ENCODE peak calls at places on chromosomes 12 and 14, in four cellular contexts. Z is upper lobe of left lung, N is left ventricle myocardium inferior, K is psoas muscle. B is an unnamed sample. For H3K4me1, the result is how much of the 10 kb centered on the place peaks cover.

GRCh38 chr14:61258985-61259384 is 22.2 kb downstream of the TMEM30B start:
- DNase-seq in Z (no peak), N (no peak), K (no peak), B (no peak)

GRCh38 chr14:75283884-75284563 is 5.4 kb downstream of the FOS start:
- DNase-seq in Z (no peak), N (no peak), K (peak), B (no peak)

GRCh38 chr12:116135209-116135930 is 142.1 kb downstream of the MED13L start:
- DNase-seq in Z (no peak), N (no peak), K (no peak), B (no peak)

GRCh38 chr12:58378038-58378437 is 436.7 kb downstream of the ATP23 start:
- DNase-seq in Z (no peak), N (no peak), K (no peak), B (no peak)

GRCh38 chr14:75198291-75198933 is 22.0 kb upstream of the TMED10 start:
- DNase-seq in Z (peak), N (peak), K (peak), B (no peak)

GRCh38 chr14:92670177-92670576 is 78.2 kb downstream of the LGMN start:
- DNase-seq in Z (no peak), N (no peak), K (no peak), B (no peak)

GRCh38 chr12:45781080-45781479 is 51.6 kb downstream of the ARID2 start:
- DNase-seq in Z (no peak), N (no peak), K (no peak), B (no peak)

GRCh38 chr12:27550653-27550975 is 26.6 kb downstream of the PPFIBP1 start:
- DNase-seq in Z (no peak), N (no peak), K (no peak), B (no peak)

GRCh38 chr12:119803391-119803791 is 73.7 kb downstream of the CIT start:
- DNase-seq in Z (peak), N (no peak), K (no peak), B (no peak)

GRCh38 chr14:35419429-35419841 is 14.9 kb upstream of the NFKBIA start:
- DNase-seq in Z (no peak), N (no peak), K (no peak), B (no peak)

GRCh38 chr12:52042706-52043385 is 8.4 kb upstream of the NR4A1 start:
- DNase-seq in Z (no peak), N (no peak), K (peak), B (no peak)

GRCh38 chr12:52045794-52046199 is 5.4 kb upstream of the NR4A1 start:
- DNase-seq in Z (peak), N (no peak), K (no peak), B (no peak)

GRCh38 chr12:52044284-52044983 is 6.8 kb upstream of the NR4A1 start:
- DNase-seq in Z (peak), N (peak), K (peak), B (peak)

GRCh38 chr12:52041695-52042123 is 9.5 kb upstream of the NR4A1 start:
- DNase-seq in Z (no peak), N (peak), K (no peak), B (no peak)

DNA sequence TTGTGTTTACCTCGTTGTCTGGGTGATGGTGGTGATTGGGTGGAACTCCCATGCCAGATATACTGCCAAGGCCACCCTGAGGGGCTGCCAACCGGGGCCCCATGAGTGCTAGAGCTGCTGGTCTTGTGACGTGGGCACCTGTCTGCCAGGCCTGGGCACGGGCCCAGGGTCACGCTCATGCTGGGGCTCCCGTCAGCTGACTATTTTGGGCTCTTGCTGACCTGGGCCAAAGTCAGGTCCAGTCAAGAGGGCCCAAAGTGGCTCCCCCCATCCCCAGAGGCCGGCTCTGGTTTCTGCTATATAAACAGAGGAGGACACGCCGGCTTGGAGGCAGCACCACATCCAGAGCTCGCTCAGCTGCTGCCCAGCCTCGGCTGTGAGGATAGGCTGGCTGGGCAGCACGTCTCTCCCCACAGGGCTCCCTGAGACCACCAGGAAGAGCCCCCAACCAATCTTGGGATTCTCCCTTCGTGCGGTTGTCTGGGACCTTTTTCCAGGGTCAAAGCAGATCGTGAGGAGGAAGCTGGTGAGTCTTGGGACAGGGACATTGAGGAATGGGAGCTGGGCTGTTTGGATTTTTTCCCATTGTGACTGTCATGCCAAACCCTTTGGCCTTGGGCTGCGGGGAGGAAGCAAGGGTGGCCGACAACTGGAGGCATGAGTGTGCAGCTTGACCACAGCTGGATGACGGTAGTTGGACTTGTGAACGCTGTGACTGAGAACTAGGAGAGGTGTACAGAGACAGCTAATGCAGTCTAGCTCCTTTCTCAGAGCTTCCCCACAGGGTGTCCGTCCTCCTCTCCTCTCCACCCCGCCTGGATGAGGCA is 7.6 kb upstream of the NR4A1 start:
- DNase-seq in Z (peak), N (peak), K (peak), B (peak)
- H3K4me1 ChIP-seq in Z (half or more), N (half or more), K (half or more), B (under half)

GRCh38 chr14:99635116-99635515 is 9.8 kb upstream of the HHIPL1 start:
- DNase-seq in Z (no peak), N (no peak), K (no peak), B (no peak)

GRCh38 chr14:99633141-99633540 is 11.8 kb upstream of the HHIPL1 start:
- DNase-seq in Z (no peak), N (no peak), K (no peak), B (no peak)

GRCh38 chr14:99632410-99633035 is 12.4 kb upstream of the HHIPL1 start:
- DNase-seq in Z (no peak), N (no peak), K (no peak), B (no peak)

GRCh38 chr14:99633913-99634312 is 11.0 kb upstream of the HHIPL1 start:
- DNase-seq in Z (no peak), N (no peak), K (no peak), B (no peak)

DNA sequence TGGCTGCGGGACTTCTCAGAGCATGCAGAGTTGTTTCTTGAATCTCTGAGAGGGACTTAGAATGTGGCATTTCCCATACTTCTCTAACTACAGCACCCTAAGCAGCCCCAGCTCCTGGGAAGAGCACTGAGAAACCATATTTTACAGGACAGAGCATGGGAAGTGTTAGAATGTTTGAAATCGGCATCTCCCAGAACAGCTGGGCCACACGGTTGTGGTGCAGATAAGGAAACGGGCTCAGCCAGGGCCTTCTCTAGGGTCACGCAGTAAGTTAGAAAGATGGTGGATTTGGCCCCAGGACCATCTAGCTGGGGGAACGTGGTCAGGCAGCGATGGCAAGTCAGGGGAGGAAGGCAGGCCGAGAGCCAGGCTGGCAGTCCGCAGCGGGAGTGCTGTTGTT is 10.5 kb upstream of the HHIPL1 start:
- DNase-seq in Z (no peak), N (no peak), K (no peak), B (no peak)
- TF ChIP-seq CTCF in Z (no peak), N (no peak), K (no peak), B (no peak)

GRCh38 chr14:57066887-57067513 is 201.7 kb downstream of the EXOC5 start:
- DNase-seq in Z (peak), N (no peak), K (no peak), B (no peak)
- H3K27ac ChIP-seq in Z (no peak), N (no peak), K (no peak), B (no peak)

DNA sequence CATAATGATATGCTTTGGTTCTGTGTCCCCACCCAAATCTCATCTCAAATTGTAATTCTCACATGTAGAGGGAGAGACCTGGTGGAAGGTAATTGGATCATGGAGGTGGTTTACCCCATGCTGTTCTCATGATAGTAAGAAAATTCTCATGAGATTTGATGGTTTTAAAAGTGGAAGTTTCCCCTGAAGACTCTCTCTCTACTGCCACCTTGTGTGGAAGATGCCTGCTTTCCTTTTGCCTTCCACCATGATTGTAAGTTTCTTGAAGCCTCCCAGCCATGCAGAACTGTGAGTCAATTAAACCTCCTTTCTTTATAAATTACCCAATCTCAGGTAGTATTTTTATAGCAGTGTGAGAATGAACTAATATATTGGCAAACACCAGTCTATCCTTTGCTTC is 260.4 kb upstream of the PPFIA2 start:
- DNase-seq in Z (no peak), N (no peak), K (no peak), B (no peak)
- H3K4me1 ChIP-seq in Z (under half), N (under half), K (under half), B (under half)

DNA sequence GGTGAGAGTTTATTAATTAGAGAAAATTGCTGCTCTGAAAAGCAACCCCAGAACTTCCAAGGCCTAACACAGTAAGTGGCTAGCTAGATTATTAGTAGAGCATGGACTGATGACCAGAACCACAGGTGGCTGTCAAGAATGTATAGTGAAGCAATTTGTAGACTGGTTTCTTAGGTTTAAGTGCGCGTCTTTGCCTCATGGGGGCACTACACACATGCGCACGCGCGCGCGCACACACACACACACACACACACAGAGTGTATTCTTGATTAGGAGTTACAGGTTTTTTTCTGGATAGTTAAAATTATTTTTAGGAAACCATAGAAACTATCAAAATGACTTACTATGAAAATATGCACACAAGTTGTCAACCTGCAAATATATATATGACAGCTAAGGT is 66.5 kb downstream of the BHLHE41 start:
- DNase-seq in Z (no peak), N (no peak), K (no peak), B (no peak)
- TF ChIP-seq CTCF in Z (no peak), N (no peak), K (no peak), B (no peak)

DNA sequence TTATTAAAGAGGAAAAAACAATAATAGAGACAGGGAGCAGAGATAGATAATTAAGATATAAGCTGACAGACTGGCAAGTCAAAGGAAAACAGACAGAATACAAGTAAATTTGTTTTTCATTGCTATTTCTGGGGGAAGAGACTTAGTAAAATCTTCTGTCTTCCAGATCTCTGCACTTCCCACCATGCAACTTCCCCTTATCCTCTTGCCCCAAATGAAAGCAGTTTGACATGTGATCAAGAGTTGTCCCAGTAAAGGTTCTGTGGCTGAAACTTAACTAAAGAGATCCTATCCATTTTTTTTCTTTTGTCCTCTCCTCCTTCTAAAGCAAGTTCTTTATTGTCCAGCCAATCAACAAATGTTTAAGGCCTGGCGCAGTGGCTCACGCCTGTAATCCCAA is 1.5 kb upstream of the MLF2 start:
- DNase-seq in Z (no peak), N (no peak), K (no peak), B (no peak)
- H3K27ac ChIP-seq in Z (peak), N (peak), K (peak), B (peak)

GRCh38 chr12:12874014-12874413 is 17.3 kb upstream of the GPRC5A start:
- DNase-seq in Z (no peak), N (no peak), K (no peak), B (no peak)
- H3K4me1 ChIP-seq in Z (under half), N (under half), K (under half), B (under half)

GRCh38 chr12:19052689-19053088 is 76.8 kb upstream of the PLEKHA5 start:
- DNase-seq in Z (no peak), N (no peak), K (no peak), B (no peak)
- TF ChIP-seq CTCF in Z (no peak), N (no peak), K (no peak), B (no peak)

GRCh38 chr12:128859311-128859710 is 6.0 kb downstream of the GLT1D1 start:
- DNase-seq in Z (no peak), N (no peak), K (no peak), B (no peak)

GRCh38 chr12:128864516-128865186 is 11.4 kb downstream of the GLT1D1 start:
- DNase-seq in Z (peak), N (peak), K (no peak), B (no peak)

GRCh38 chr12:128867466-128867865 is 14.2 kb downstream of the GLT1D1 start:
- DNase-seq in Z (peak), N (no peak), K (no peak), B (no peak)

GRCh38 chr12:128861226-128862016 is 8.1 kb downstream of the GLT1D1 start:
- DNase-seq in Z (no peak), N (no peak), K (no peak), B (no peak)

GRCh38 chr12:128863957-128864356 is 10.7 kb downstream of the GLT1D1 start:
- DNase-seq in Z (no peak), N (no peak), K (no peak), B (no peak)
- H3K27ac ChIP-seq in Z (no peak), N (no peak), K (no peak), B (no peak)